ENCODE peak calls at places on chromosomes 5 and 9, in eight cellular contexts. M, P, E, L, C, H, J and I are unnamed samples.

GRCh38 chr9:123337971-123338370 is 18.0 kb upstream of the CRB2 start:
- DNase-seq in M (no peak), P (peak), E (no peak), L (no peak), C (no peak), H (no peak), J (no peak), I (no peak)

GRCh38 chr9:114930063-114930812 is at the start of gene TNFSF8:
- DNase-seq in M (no peak), P (peak), E (peak), L (no peak), C (no peak), H (peak), J (no peak), I (peak)

GRCh38 chr5:154210163-154210562 is 19.6 kb downstream of the GALNT10 start:
- DNase-seq in M (no peak), P (no peak), E (no peak), L (no peak), C (no peak), H (no peak), J (no peak), I (no peak)

GRCh38 chr5:134515801-134516200 is 9.7 kb upstream of the JADE2 start:
- DNase-seq in M (no peak), P (no peak), E (no peak), L (no peak), C (no peak), H (no peak), J (no peak), I (no peak)

GRCh38 chr9:97889941-97890557 is 32.3 kb downstream of the TRMO start:
- DNase-seq in M (no peak), P (peak), E (no peak), L (no peak), C (no peak), H (peak), J (no peak), I (peak)

GRCh38 chr5:663436-664342 is 29.5 kb downstream of the TPPP start:
- DNase-seq in M (no peak), P (no peak), E (no peak), L (no peak), C (no peak), H (no peak), J (no peak), I (no peak)

GRCh38 chr9:86126998-86127972 is 27.9 kb upstream of the GOLM1 start:
- DNase-seq in M (no peak), P (no peak), E (peak), L (peak), C (peak), H (no peak), J (no peak), I (peak)

GRCh38 chr5:98993512-98993911 is 64.7 kb upstream of the CHD1 start:
- DNase-seq in M (no peak), P (no peak), E (no peak), L (no peak), C (no peak), H (no peak), J (no peak), I (no peak)

GRCh38 chr5:55665065-55665464 is 47.1 kb downstream of the SLC38A9 start:
- DNase-seq in M (no peak), P (no peak), E (no peak), L (no peak), C (no peak), H (no peak), J (no peak), I (no peak)

GRCh38 chr9:137506274-137506673 is 43.9 kb downstream of the PNPLA7 start:
- DNase-seq in M (no peak), P (no peak), E (no peak), L (no peak), C (no peak), H (no peak), J (no peak), I (no peak)

DNA sequence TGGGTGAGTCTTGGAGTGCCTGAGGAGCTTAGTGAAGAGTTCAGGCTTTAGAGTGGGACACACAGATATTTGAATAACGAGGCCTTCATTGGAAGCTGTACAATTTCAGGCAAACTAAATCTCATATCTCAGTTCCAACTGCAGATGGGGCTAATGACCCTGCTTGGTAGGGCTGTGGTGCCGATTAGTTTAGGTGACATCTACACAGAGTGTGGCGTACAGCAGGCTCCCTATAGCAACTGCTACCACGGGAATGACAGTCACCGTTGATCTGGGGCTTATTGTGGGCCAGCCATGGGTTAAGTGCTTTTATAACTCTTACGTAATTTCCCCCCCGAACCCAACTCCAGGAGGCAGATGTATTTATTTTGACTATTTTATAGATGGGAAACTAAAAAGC is 70.8 kb downstream of the FAT2 start:
- DNase-seq in M (no peak), P (no peak), E (no peak), L (no peak), C (no peak), H (no peak), J (no peak), I (no peak)
- TF ChIP-seq CTCF in M (no peak), P (no peak), E (no peak), L (no peak), C (no peak), H (no peak), J (no peak), I (peak)

GRCh38 chr5:172054611-172055153 is 48.2 kb upstream of the FBXW11 start:
- DNase-seq in M (no peak), P (no peak), E (peak), L (no peak), C (no peak), H (no peak), J (no peak), I (no peak)

GRCh38 chr5:172051643-172052362 is 45.4 kb upstream of the FBXW11 start:
- DNase-seq in M (no peak), P (no peak), E (no peak), L (no peak), C (no peak), H (no peak), J (no peak), I (no peak)

GRCh38 chr5:172055421-172055820 is 49.0 kb upstream of the FBXW11 start:
- DNase-seq in M (no peak), P (no peak), E (no peak), L (no peak), C (no peak), H (no peak), J (no peak), I (no peak)

GRCh38 chr5:172050070-172050469 is 43.6 kb upstream of the FBXW11 start:
- DNase-seq in M (no peak), P (no peak), E (no peak), L (no peak), C (no peak), H (no peak), J (no peak), I (no peak)

DNA sequence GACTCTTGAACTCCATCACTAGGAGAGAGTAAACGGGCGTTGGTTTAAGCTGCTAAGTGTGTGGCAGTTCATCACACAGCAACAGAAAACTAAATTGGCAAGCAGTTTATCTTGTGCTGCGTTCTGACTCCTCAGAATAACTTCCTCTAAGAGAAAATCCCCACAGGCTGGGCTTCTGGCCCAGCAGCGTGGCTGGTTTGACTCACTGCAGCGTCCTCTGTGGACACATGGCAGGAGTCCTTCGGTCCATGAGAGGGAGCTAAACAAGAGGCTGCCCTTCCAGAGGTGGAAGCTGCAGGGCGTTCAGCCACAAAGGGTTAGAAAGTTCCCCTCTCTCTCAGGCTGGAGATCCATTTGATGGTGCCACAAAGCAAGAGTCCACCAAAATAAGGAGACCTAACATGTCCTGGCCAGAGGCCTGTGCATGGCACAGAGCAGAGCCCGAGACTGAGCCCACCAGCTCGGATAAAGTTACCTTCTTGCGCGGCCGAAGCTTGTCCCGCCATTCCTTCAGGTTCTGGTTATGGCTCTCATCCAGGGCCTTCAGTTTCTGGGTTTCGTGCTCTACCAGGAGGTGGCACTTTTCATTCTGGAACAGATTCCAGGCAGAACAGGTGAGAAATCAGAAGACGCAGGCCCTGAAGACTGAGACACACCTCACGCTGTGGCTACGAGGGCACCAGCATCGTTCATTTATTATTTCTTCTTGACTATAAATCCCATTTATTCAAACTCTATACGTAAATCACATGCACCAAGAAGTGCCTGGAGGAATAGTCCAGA is 46.2 kb upstream of the FBXW11 start:
- DNase-seq in M (no peak), P (no peak), E (peak), L (peak), C (no peak), H (no peak), J (no peak), I (no peak)
- TF ChIP-seq CTCF in M (no peak), P (no peak), E (no peak), L (no peak), C (no peak), H (no peak), J (no peak), I (no peak)

GRCh38 chr5:53262348-53262970 is 152.9 kb upstream of the MOCS2 start:
- DNase-seq in M (no peak), P (no peak), E (peak), L (peak), C (no peak), H (no peak), J (no peak), I (no peak)
- TF ChIP-seq CTCF in M (no peak), P (peak), E (peak), L (peak), C (no peak), H (no peak), J (peak), I (peak)

GRCh38 chr5:25646421-25647341 is 1001.9 kb upstream of the CDH10 start:
- DNase-seq in M (no peak), P (no peak), E (no peak), L (no peak), C (no peak), H (no peak), J (no peak), I (no peak)
- TF ChIP-seq CTCF in M (no peak), P (no peak), E (no peak), L (no peak), C (no peak), H (no peak), J (no peak), I (no peak)